ENCODE peak calls at places on chromosomes 4 and X, in four cellular contexts. E, B, A and R are unnamed samples.

GRCh38 chr4:82431026-82431745 is 796 bp downstream of the ENOPH1 start:
- DNase-seq in E (peak; percentile 14), B (peak; percentile 23), A (no peak), R (peak; percentile 27)

GRCh38 chr4:121927948-121928347 is 23.9 kb downstream of the TRPC3 start:
- DNase-seq in B (no peak), A (no peak), E (no peak), R (no peak)

GRCh38 chr4:37722000-37722638 is 35.9 kb upstream of the RELL1 start:
- DNase-seq in E (no peak), B (no peak), A (no peak), R (no peak)

GRCh38 chr4:131584587-131584986 is 1564.5 kb upstream of the PCDH10 start:
- DNase-seq in A (no peak), E (no peak), B (no peak), R (no peak)

GRCh38 chr4:39716356-39716755 is 18.4 kb downstream of the UBE2K start:
- DNase-seq in B (no peak), A (no peak), E (no peak), R (no peak)

GRCh38 chr4:147633643-147634042 is 16.4 kb downstream of the TMEM184C start:
- DNase-seq in B (no peak), E (no peak), A (no peak), R (no peak)

GRCh38 chr4:127188847-127189246 is 443.9 kb upstream of the INTU start:
- DNase-seq in E (no peak), A (no peak), B (no peak), R (no peak)

GRCh38 chr4:26613242-26613641 is 29.4 kb downstream of the TBC1D19 start:
- DNase-seq in A (no peak), E (no peak), B (no peak), R (no peak)

GRCh38 chr4:74188912-74189311 is 31.0 kb downstream of the MTHFD2L start:
- DNase-seq in E (no peak), B (no peak), A (no peak), R (no peak)

GRCh38 chr4:128582319-128582948 is 227.1 kb upstream of the JADE1 start:
- DNase-seq in B (no peak), A (no peak), E (no peak), R (no peak)

GRCh38 chr4:75733369-75733768 is 9.0 kb downstream of the USO1 start:
- DNase-seq in B (no peak), E (no peak), A (no peak), R (no peak)

GRCh38 chrX:67607436-67607835 is 63.6 kb downstream of the AR start:
- DNase-seq in A (no peak), B (no peak), E (no peak), R (no peak)

GRCh38 chr4:38311495-38311894 is 351.3 kb downstream of the PTTG2 start:
- DNase-seq in B (no peak), E (no peak), A (no peak), R (no peak)

GRCh38 chr4:152073738-152074137 is 312.9 kb upstream of the GATB start:
- DNase-seq in B (no peak), A (no peak), E (no peak), R (peak; percentile 65)

GRCh38 chr4:165592386-165592785 is 213.6 kb downstream of the CPE start:
- DNase-seq in E (no peak), B (no peak), A (no peak), R (no peak)

GRCh38 chrX:44569122-44569521 is 26.5 kb upstream of the FUNDC1 start:
- DNase-seq in A (no peak), B (no peak), E (no peak), R (no peak)

GRCh38 chrX:17613979-17614572 is 123.2 kb upstream of the SCML1 start:
- DNase-seq in B (no peak), A (no peak), E (no peak), R (no peak)

GRCh38 chrX:37921758-37922157 is 74.4 kb upstream of the DYNLT3 start:
- DNase-seq in B (no peak), E (no peak), A (no peak), R (no peak)

GRCh38 chr4:128358231-128358902 is 70.8 kb upstream of the PGRMC2 start:
- DNase-seq in B (no peak), A (no peak), E (no peak), R (no peak)

GRCh38 chrX:16484338-16484737 is 165.6 kb upstream of the S100G start:
- DNase-seq in B (no peak), E (no peak), A (no peak), R (peak; percentile 43)

GRCh38 chrX:103716967-103717366 is 6.3 kb downstream of the TMEM31 start:
- DNase-seq in A (no peak), E (no peak), B (no peak), R (no peak)

GRCh38 chrX:16488959-16489358 is 161.0 kb upstream of the S100G start:
- DNase-seq in E (no peak), A (no peak), B (no peak), R (no peak)

GRCh38 chr4:113760094-113760851 is 1.3 kb downstream of the CAMK2D start:
- DNase-seq in E (no peak), B (no peak), A (no peak), R (no peak)

GRCh38 chrX:24493740-24494543 is 28.9 kb downstream of the PDK3 start:
- DNase-seq in A (no peak), E (no peak), B (no peak), R (no peak)

GRCh38 chr4:10006604-10007435 is 14.5 kb downstream of the SLC2A9 start:
- DNase-seq in E (no peak), B (no peak), A (peak; percentile 79), R (no peak)

GRCh38 chrX:50812995-50813842 is 775 bp downstream of the SHROOM4 start:
- DNase-seq in A (no peak), B (no peak), E (no peak), R (no peak)

GRCh38 chrX:53421772-53422090 is 723 bp downstream of the SMC1A start:
- DNase-seq in A (no peak), B (no peak), E (no peak), R (no peak)

GRCh38 chr4:106496066-106496465 is 127.5 kb upstream of the GIMD1 start:
- DNase-seq in B (no peak), A (no peak), E (no peak), R (no peak)

GRCh38 chr4:20616313-20616712 is 83.9 kb upstream of the PACRGL start:
- DNase-seq in B (no peak), A (no peak), E (no peak), R (no peak)

GRCh38 chr4:20618010-20618409 is 82.2 kb upstream of the PACRGL start:
- DNase-seq in B (no peak), A (no peak), E (no peak), R (peak; percentile 9)

GRCh38 chr4:20618729-20619128 is 81.5 kb upstream of the PACRGL start:
- DNase-seq in B (no peak), A (no peak), E (no peak), R (no peak)

GRCh38 chr4:20616848-20617247 is 83.4 kb upstream of the PACRGL start:
- DNase-seq in A (no peak), E (no peak), B (no peak), R (no peak)

GRCh38 chr4:20615492-20616136 is 84.6 kb upstream of the PACRGL start:
- DNase-seq in A (no peak), E (no peak), B (no peak), R (no peak)
- TF ChIP-seq SPI1 in A (no peak), E (no peak), B (no peak), R (no peak)

GRCh38 chr4:168868044-168868855 is 141.8 kb downstream of the CBR4 start:
- DNase-seq in E (no peak), B (no peak), A (no peak), R (no peak)
- TF ChIP-seq SPI1 in E (no peak), B (no peak), A (no peak), R (no peak)

GRCh38 chr4:186693159-186693815 is 30.4 kb downstream of the FAT1 start:
- DNase-seq in B (peak; percentile 27), E (no peak), A (no peak), R (no peak)
- TF ChIP-seq SPI1 in B (no peak), E (no peak), A (no peak), R (no peak)

DNA sequence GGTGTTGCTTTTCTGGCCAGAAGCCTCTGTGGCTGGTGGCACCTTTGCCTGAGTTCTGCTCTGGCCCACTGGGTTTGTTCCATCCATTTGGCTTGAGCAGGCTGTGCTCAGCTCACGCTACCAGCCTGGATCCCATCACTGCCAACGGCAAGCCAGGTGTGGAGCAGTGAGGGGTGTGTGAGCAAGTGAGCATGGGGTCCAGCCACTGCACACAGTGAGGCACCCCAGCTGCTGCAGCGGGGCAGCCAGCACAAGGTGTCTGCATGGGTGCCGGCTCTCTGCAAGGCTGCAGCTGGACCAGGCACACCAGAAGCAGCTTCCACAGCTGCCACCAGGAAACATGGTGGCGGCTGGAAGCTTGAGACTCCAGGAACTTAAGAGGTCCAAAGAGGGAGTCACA is 46.8 kb downstream of the ARAP2 start:
- DNase-seq in A (no peak), E (no peak), B (no peak), R (no peak)
- TF ChIP-seq SPI1 in A (no peak), E (no peak), B (no peak), R (no peak)

GRCh38 chr4:104772849-104773248 is 278.2 kb upstream of the CXXC4 start:
- DNase-seq in B (no peak), A (no peak), E (no peak), R (no peak)
- TF ChIP-seq SPI1 in B (no peak), A (no peak), E (no peak), R (no peak)

GRCh38 chr4:137417676-137418075 is 114.6 kb downstream of the PCDH18 start:
- DNase-seq in B (no peak), E (no peak), A (no peak), R (no peak)

GRCh38 chr4:137422666-137423065 is 109.6 kb downstream of the PCDH18 start:
- DNase-seq in E (no peak), A (no peak), B (no peak), R (no peak)

GRCh38 chr4:137425281-137425680 is 107.0 kb downstream of the PCDH18 start:
- DNase-seq in A (no peak), E (no peak), B (no peak), R (no peak)

GRCh38 chr4:137421796-137422195 is 110.5 kb downstream of the PCDH18 start:
- DNase-seq in A (no peak), E (no peak), B (no peak), R (no peak)

DNA sequence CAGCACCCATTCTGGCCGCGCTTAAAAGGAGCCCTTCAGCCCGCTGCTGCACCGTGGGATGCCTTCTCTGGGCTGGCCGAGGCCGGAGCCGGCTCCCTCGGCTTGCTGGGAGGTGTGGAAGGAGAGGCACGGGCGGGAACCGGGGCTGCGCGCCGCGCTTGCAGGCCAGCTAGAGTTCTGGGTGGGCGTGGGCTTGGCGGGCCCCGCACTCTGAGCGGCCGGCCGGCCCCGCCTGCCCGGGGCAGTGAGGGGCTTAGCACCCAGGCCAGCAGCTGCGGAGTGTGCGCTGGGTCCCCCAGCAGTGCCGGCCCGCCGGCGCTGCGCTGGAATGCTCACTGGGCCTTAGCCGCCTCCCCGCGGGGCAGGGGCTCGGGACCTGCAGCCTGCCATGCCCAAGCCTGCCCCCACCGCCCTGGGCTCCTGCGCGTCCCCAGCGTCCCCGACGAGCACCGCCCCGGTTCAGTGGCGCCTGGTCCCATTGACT is 111.4 kb downstream of the PCDH18 start:
- DNase-seq in B (no peak), E (no peak), A (no peak), R (no peak)
- TF ChIP-seq SPI1 in B (no peak), E (no peak), A (no peak), R (no peak)